ENCODE peak calls at places on chromosome 6, in six cellular contexts. D is T-cell, Q is dermis microvascular lymphatic vessel endothelial cell, T is SHP77, W is GM04503, R is Peyer's patch. U is an unnamed sample.
A peak's percentile ranks its signal among the peaks of the same experiment; 100 is the strongest.

GRCh38 chr6:166862287-166862977 is 93.9 kb downstream of the RNASET2 start:
- DNase-seq in D (peak; percentile 27), Q (peak; percentile 4), T (no peak), W (no peak), R (no peak), U (no peak)

GRCh38 chr6:156406688-156407087 is 370.5 kb upstream of the ARID1B start:
- DNase-seq in D (no peak), Q (no peak), T (no peak), W (no peak), R (no peak), U (no peak)

GRCh38 chr6:5126214-5126613 is 41.1 kb downstream of the PPP1R3G start:
- DNase-seq in D (no peak), Q (no peak), T (no peak), W (no peak), R (no peak), U (peak; percentile 73)

GRCh38 chr6:137217801-137218472 is 1.2 kb downstream of the IFNGR1 start:
- DNase-seq in D (no peak), Q (peak; percentile 51), T (peak; percentile 2), W (no peak), R (peak; percentile 78), U (no peak)

GRCh38 chr6:151387581-151387980 is 3.8 kb downstream of the ZBTB2 start:
- DNase-seq in D (no peak), Q (no peak), T (no peak), W (peak; percentile 35), R (no peak), U (peak; percentile 10)

GRCh38 chr6:70707893-70708292 is 40.2 kb downstream of the SMAP1 start:
- DNase-seq in D (no peak), Q (no peak), T (no peak), W (no peak), R (no peak), U (no peak)

GRCh38 chr6:156585859-156586258 is 191.3 kb upstream of the ARID1B start:
- DNase-seq in D (no peak), Q (no peak), T (peak; percentile 19), W (no peak), R (no peak), U (no peak)

GRCh38 chr6:25842526-25842925 is 10.7 kb upstream of the SLC17A1 start:
- DNase-seq in D (no peak), Q (no peak), T (no peak), W (no peak), R (no peak), U (no peak)

GRCh38 chr6:111764238-111765182 is 108.7 kb downstream of the FYN start:
- DNase-seq in D (peak; percentile 31), Q (no peak), T (no peak), W (no peak), R (peak; percentile 85), U (no peak)

GRCh38 chr6:154071236-154071635 is 32.2 kb downstream of the OPRM1 start:
- DNase-seq in D (no peak), Q (no peak), T (no peak), W (no peak), R (no peak), U (no peak)

GRCh38 chr6:52102330-52102932 is 15.0 kb upstream of the PKHD1 start:
- DNase-seq in D (no peak), Q (no peak), T (no peak), W (no peak), R (no peak), U (no peak)

GRCh38 chr6:138971601-138972000 is 16.5 kb downstream of the REPS1 start:
- DNase-seq in D (no peak), Q (peak; percentile 11), T (no peak), W (no peak), R (no peak), U (peak; percentile 54)

GRCh38 chr6:138229663-138230194 is 11.4 kb upstream of the PBOV1 start:
- DNase-seq in D (no peak), Q (no peak), T (no peak), W (no peak), R (no peak), U (no peak)

GRCh38 chr6:11232968-11233626 is 629 bp upstream of the NEDD9 start:
- DNase-seq in D (no peak), Q (no peak), T (no peak), W (no peak), R (peak; percentile 56), U (no peak)

GRCh38 chr6:20997143-20997792 is 463.0 kb downstream of the CDKAL1 start:
- DNase-seq in D (no peak), Q (peak; percentile 12), T (no peak), W (no peak), R (no peak), U (no peak)

GRCh38 chr6:159753081-159753872 is 8.6 kb upstream of the ACAT2 start:
- DNase-seq in D (no peak), Q (no peak), T (no peak), W (no peak), R (no peak), U (no peak)

GRCh38 chr6:157223021-157223430 is 100.3 kb downstream of the TMEM242 start:
- DNase-seq in D (no peak), Q (no peak), T (no peak), W (no peak), R (peak; percentile 59), U (no peak)

GRCh38 chr6:121873595-121873994 is 438.1 kb downstream of the GJA1 start:
- DNase-seq in D (no peak), Q (no peak), T (no peak), W (no peak), R (no peak), U (no peak)

GRCh38 chr6:32853541-32854375 is at the start of the genes PSMB9 and TAP1:
- DNase-seq in D (peak; percentile 95), Q (peak; percentile 94), T (peak; percentile 92), W (peak; percentile 75), R (peak; percentile 98), U (peak; percentile 92)